ENCODE peak calls at places on chromosomes 1 and 21, in four cellular contexts. D is stomach, R is tibial nerve, J is ovary. G is an unnamed sample.

GRCh38 chr1:183363967-183364366 is 54.2 kb downstream of the NMNAT2 start:
- DNase-seq in J (no peak), R (no peak), D (no peak), G (no peak)

GRCh38 chr21:44092201-44092600 is 15.0 kb upstream of the PWP2 start:
- DNase-seq in R (no peak), D (peak; percentile 22), J (no peak), G (no peak)

GRCh38 chr21:46546799-46547198 is 58.1 kb downstream of the S100B start:
- DNase-seq in R (no peak), J (no peak), D (peak; percentile 15), G (peak; percentile 48)

GRCh38 chr1:56200446-56200845 is 378.9 kb downstream of the PLPP3 start:
- DNase-seq in J (no peak), D (no peak), R (no peak), G (no peak)

GRCh38 chr1:84634536-84635205 is 55.6 kb downstream of the SSX2IP start:
- DNase-seq in J (no peak), R (no peak), D (no peak), G (no peak)

GRCh38 chr1:60972841-60973364 is 109.5 kb upstream of the NFIA start:
- DNase-seq in R (no peak), D (no peak), J (no peak), G (no peak)

GRCh38 chr1:20896824-20897223 is 109.7 kb upstream of the HP1BP3 start:
- DNase-seq in J (no peak), R (no peak), D (no peak), G (no peak)

GRCh38 chr1:10074855-10075418 is 42.2 kb downstream of the UBE4B start:
- DNase-seq in R (no peak), D (no peak), J (no peak), G (no peak)

GRCh38 chr1:167849656-167850055 is 64.3 kb downstream of the ADCY10 start:
- DNase-seq in D (no peak), J (no peak), R (no peak), G (no peak)

GRCh38 chr1:47679301-47679751 is 241.5 kb downstream of the FOXD2 start:
- DNase-seq in D (peak; percentile 4), R (no peak), J (no peak), G (peak; percentile 28)

GRCh38 chr1:43525995-43526394 is 4.7 kb upstream of the PTPRF start:
- DNase-seq in D (no peak), J (no peak), R (no peak), G (no peak)

GRCh38 chr1:53899206-53899628 is 5.2 kb downstream of the DIO1 start:
- DNase-seq in D (peak; percentile 74), R (no peak), J (peak; percentile 42), G (no peak)

GRCh38 chr21:39809936-39810335 is 57.3 kb upstream of the PCP4 start:
- DNase-seq in D (no peak), J (no peak), R (no peak), G (no peak)

GRCh38 chr1:25037174-25038074 is 107.3 kb upstream of the RUNX3 start:
- DNase-seq in J (no peak), D (no peak), R (peak; percentile 25), G (no peak)

GRCh38 chr1:14987829-14988603 is 165.5 kb upstream of the TMEM51 start:
- DNase-seq in J (no peak), D (no peak), R (no peak), G (peak; percentile 75)

GRCh38 chr1:43890815-43891214 is 42.8 kb upstream of the ARTN start:
- DNase-seq in R (no peak), D (no peak), J (no peak), G (no peak)

GRCh38 chr1:208531003-208531750 is 287.0 kb upstream of the PLXNA2 start:
- DNase-seq in D (no peak), J (no peak), R (no peak), G (no peak)

GRCh38 chr1:94680008-94680377 is 138.4 kb upstream of the F3 start:
- DNase-seq in R (no peak), D (no peak), J (no peak), G (no peak)

GRCh38 chr21:39197448-39197847 is 14.2 kb upstream of the PSMG1 start:
- DNase-seq in J (no peak), D (no peak), R (no peak), G (no peak)

GRCh38 chr1:23357112-23357908 is 12.3 kb downstream of the ZNF436 start:
- DNase-seq in J (no peak), R (no peak), D (no peak), G (no peak)

GRCh38 chr1:110370827-110371226 is 20.0 kb downstream of the SLC16A4 start:
- DNase-seq in D (no peak), J (no peak), R (no peak), G (no peak)

GRCh38 chr1:61491497-61491896 is 233.4 kb downstream of the TM2D1 start:
- DNase-seq in R (no peak), J (peak; percentile 19), D (no peak), G (peak; percentile 68)

GRCh38 chr1:88890790-88891317 is 513 bp downstream of the GTF2B start:
- DNase-seq in R (peak; percentile 14), J (no peak), D (peak; percentile 36), G (no peak)

GRCh38 chr1:42177551-42177981 is 13.0 kb upstream of the GUCA2A start:
- DNase-seq in R (no peak), J (peak; percentile 45), D (no peak), G (no peak)

GRCh38 chr1:47443530-47444316 is 5.9 kb downstream of the FOXD2 start:
- DNase-seq in J (no peak), R (no peak), D (no peak), G (no peak)

GRCh38 chr1:225928186-225929175 is 4.4 kb upstream of the PYCR2 start:
- DNase-seq in J (no peak), R (no peak), D (no peak), G (no peak)

GRCh38 chr1:81836007-81836626 is 35.4 kb downstream of the ADGRL2 start:
- DNase-seq in J (no peak), D (no peak), R (no peak), G (no peak)

GRCh38 chr1:66542811-66543767 is 9.1 kb downstream of the SGIP1 start:
- DNase-seq in D (peak; percentile 85), R (peak; percentile 47), J (no peak), G (no peak)

GRCh38 chr1:179146476-179146875 is 64.6 kb downstream of the TOR3A start:
- DNase-seq in R (no peak), J (no peak), D (no peak), G (no peak)

GRCh38 chr1:112346802-112347350 is 49.1 kb upstream of the CTTNBP2NL start:
- DNase-seq in J (no peak), R (no peak), D (no peak), G (no peak)

DNA sequence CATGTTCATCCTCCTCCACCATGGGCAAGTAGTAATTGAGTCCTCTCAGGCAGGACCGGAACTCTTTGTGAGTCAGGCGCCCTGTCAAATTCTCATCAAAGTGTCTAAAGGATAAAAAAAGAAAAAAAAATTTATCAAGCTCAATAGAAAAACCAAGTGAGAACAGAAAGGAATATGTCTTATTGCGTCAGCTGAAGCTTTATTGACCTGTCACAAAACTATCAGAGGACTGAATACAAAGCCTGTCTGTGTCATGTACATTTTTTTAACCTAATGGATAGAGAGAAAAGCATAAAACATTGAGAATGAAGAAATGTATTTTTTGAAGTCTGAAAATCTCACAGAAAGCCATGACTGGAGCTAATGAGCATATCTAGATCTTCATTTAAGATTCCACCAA is 8.7 kb downstream of the OR10Z1 start:
- DNase-seq in D (no peak), R (no peak), J (no peak), G (no peak)
- H3K9me3 ChIP-seq in D (no peaks in the 10 kb centered on the region), R (no peaks in the 10 kb centered on the region), J (no peaks in the 10 kb centered on the region), G (no peaks in the 10 kb centered on the region)

GRCh38 chr1:45550401-45551305 is at the start of gene AKR1A1:
- DNase-seq in J (peak; percentile 85), D (peak; percentile 92), R (peak; percentile 74), G (peak; percentile 91)
- TF ChIP-seq CTCF in J (peak; percentile 22), D (peak; percentile 23), R (peak; percentile 43), G (peak; percentile 13)

DNA sequence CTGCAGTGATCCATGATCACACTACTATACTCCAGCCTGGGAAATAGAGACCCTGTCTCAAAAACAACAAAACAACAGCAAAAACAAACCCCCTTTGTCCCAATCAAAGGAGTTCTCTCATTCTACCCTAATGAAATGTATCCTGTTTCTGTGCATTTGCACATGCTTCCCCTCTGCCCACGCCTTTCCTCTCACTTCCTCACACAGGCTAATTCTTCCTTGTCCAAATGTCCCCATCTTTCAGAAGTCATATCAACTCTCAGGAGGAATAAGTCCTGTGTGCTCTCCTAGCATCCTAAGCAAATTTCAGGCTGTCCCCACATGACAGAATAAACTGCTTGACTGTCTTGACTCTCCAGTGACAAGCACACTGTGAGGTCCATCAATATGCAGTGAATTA is 8.1 kb upstream of the ATP1B1 start:
- DNase-seq in D (no peak), R (no peak), J (no peak), G (no peak)
- TF ChIP-seq EP300 in D (no peak), R (no peak), J (no peak), G (no peak)

DNA sequence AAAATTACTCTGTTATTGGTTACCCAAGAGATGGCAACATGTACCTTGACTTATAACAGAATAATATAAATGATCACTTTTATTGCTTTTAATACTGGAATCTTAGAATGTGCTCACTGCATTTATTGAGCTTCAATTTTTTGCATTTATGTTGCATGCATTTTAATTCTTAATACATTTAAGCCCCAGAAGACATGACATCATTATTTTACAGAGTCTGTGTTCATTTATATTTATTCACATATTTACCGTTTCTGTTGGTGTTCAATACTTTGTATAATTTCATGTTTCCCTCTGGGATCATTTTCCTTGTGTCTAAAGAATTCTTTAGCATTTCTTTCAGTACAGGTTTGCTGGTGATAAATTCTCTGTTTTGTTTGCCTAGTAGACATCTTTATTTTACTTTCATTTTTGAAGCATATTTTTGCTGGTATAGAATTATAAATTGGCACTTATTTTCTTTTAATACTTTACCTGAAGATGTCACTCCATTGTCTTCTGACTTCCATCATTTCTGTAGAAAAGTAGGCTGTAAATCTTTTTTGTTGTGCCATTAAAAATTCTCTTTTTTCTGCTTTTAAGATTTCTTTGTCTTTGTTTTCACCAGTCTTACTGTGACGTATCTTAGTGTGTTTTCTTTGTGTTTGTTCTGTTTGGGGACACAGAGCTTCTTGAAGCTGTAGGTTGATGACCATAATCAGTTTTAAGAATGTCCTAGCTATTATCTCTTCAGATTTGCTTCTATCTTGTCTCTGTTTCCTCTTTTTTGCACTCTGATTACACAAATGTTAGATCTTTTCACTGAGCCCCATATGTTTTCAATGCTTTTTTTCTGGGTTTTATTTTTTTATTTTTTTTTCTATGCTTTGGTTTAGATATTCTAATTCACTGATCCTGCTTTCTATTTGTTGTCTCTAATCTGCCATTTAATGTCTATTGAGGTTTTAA is 26.9 kb downstream of the DISP3 start:
- DNase-seq in D (no peak), J (no peak), R (no peak), G (no peak)
- H3K9me3 ChIP-seq in D (peaks cover 64% of the 10 kb centered on the region), J (no peaks in the 10 kb centered on the region), R (no peaks in the 10 kb centered on the region), G (peaks cover 23% of the 10 kb centered on the region)

DNA sequence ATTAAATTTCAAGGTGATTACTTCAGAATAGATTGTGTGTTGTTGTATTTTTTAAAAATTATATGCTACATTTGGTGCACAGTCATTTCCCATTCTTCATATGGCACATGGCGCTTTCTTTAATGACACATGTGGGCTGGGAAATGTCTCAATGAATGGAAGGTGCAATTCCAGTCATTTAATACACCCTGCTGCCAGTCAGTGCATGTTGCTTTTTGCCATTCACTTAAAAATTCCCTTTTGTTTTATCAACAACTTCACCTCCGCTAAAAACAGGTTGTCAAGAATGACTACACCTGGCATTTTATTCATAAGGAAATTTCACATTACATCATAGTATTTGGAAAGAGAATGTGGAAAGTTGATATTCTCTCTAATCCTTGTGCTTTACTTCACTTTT is 716.4 kb upstream of the ADAMTS5 start:
- DNase-seq in J (no peak), R (no peak), D (no peak), G (no peak)
- TF ChIP-seq CTCF in J (no peak), R (no peak), D (no peak), G (no peak)

GRCh38 chr21:15221799-15222386 is 157.1 kb upstream of the NRIP1 start:
- DNase-seq in R (no peak), D (no peak), J (no peak), G (no peak)
- TF ChIP-seq EP300 in R (peak; percentile 52), D (no peak), J (no peak), G (no peak)

GRCh38 chr1:247749870-247750269 is 1.9 kb upstream of the OR14A2 start:
- DNase-seq in J (no peak), D (no peak), R (no peak), G (no peak)
- H3K9me3 ChIP-seq in J (no peaks in the 10 kb centered on the region), D (peaks cover 29% of the 10 kb centered on the region), R (no peaks in the 10 kb centered on the region), G (no peaks in the 10 kb centered on the region)